ENCODE peak calls at places on chromosomes 3 and 15, in ten cellular contexts. G is activated gamma-delta T cell treated with Interleukin-2 at 50 U/mL for 16 hours; D is astrocyte of the spinal cord; F is CD8-positive, alpha-beta T cell; X is GM23248; W is AG04450; K is NCI-H1092 treated with DMSO at 0.1 percent for 48 hours; O is stimulated activated CD4-positive, alpha-beta T cell treated with anti-CD3 and anti-CD28 coated beads, TNF-alpha, amount 100 ng/mL, for 24 hours; R is breast epithelium; P is GM12891. Z is an unnamed sample.

GRCh38 chr3:150798122-150798618 is 35.2 kb upstream of the SIAH2 start:
- DNase-seq in G (no peak), D (peak; percentile 42), F (no peak), X (no peak), W (no peak), K (no peak), O (no peak), R (no peak), P (no peak), Z (no peak)

GRCh38 chr3:156533205-156533604 is 21.7 kb downstream of the SSR3 start:
- DNase-seq in G (no peak), D (peak; percentile 48), F (no peak), X (no peak), W (no peak), K (no peak), O (no peak), R (no peak), P (no peak), Z (peak; percentile 54)

GRCh38 chr15:66720206-66721010 is 18.4 kb downstream of the SMAD6 start:
- DNase-seq in G (no peak), D (peak; percentile 84), F (no peak), X (peak; percentile 97), W (no peak), K (no peak), O (no peak), R (no peak), P (no peak), Z (peak; percentile 51)

GRCh38 chr15:82570721-82571519 is 30.7 kb upstream of the RPS17 start:
- DNase-seq in G (no peak), D (peak; percentile 29), F (no peak), X (peak; percentile 84), W (no peak), K (no peak), O (no peak), R (no peak), P (no peak), Z (no peak)

GRCh38 chr3:50264964-50265485 is 3.9 kb upstream of the SEMA3B start:
- DNase-seq in G (no peak), D (no peak), F (no peak), X (no peak), W (no peak), K (no peak), O (no peak), R (no peak), P (no peak), Z (no peak)

GRCh38 chr3:100737334-100737733 is 28.0 kb downstream of the TFG start:
- DNase-seq in G (no peak), D (peak; percentile 34), F (no peak), X (peak; percentile 56), W (no peak), K (no peak), O (no peak), R (no peak), P (no peak), Z (peak; percentile 6)

GRCh38 chr3:160454995-160455394 is 5.4 kb upstream of the TRIM59 start:
- DNase-seq in G (no peak), D (no peak), F (no peak), X (no peak), W (no peak), K (peak; percentile 48), O (no peak), R (no peak), P (no peak), Z (no peak)

GRCh38 chr15:96234109-96234892 is 96.2 kb upstream of the NR2F2 start:
- DNase-seq in G (no peak), D (no peak), F (no peak), X (peak; percentile 88), W (no peak), K (no peak), O (no peak), R (no peak), P (no peak), Z (no peak)

GRCh38 chr3:188385295-188385694 is 231.3 kb downstream of the LPP start:
- DNase-seq in G (no peak), D (no peak), F (no peak), X (no peak), W (no peak), K (no peak), O (no peak), R (no peak), P (no peak), Z (no peak)

GRCh38 chr15:75672646-75673425 is 25.1 kb downstream of the SNX33 start:
- DNase-seq in G (no peak), D (peak; percentile 77), F (no peak), X (peak; percentile 63), W (peak; percentile 56), K (no peak), O (no peak), R (no peak), P (no peak), Z (peak; percentile 91)

GRCh38 chr15:77104155-77104554 is 33.2 kb upstream of the TSPAN3 start:
- DNase-seq in G (no peak), D (peak; percentile 17), F (no peak), X (peak; percentile 86), W (no peak), K (no peak), O (no peak), R (no peak), P (no peak), Z (no peak)

GRCh38 chr3:137110392-137110996 is 152.7 kb downstream of the IL20RB start:
- DNase-seq in G (no peak), D (peak; percentile 26), F (no peak), X (peak; percentile 57), W (no peak), K (peak; percentile 34), O (no peak), R (no peak), P (no peak), Z (peak; percentile 34)

GRCh38 chr15:74723754-74724334 is 1.5 kb downstream of the CYP1A1 start:
- DNase-seq in G (no peak), D (peak; percentile 54), F (no peak), X (peak; percentile 58), W (no peak), K (peak; percentile 28), O (no peak), R (no peak), P (peak; percentile 48), Z (peak; percentile 38)

GRCh38 chr3:25090869-25091453 is 337.1 kb upstream of the RARB start:
- DNase-seq in G (no peak), D (no peak), F (no peak), X (no peak), W (no peak), K (no peak), O (no peak), R (no peak), P (no peak), Z (no peak)

GRCh38 chr3:176469694-176470205 is 727.5 kb downstream of the TBL1XR1 start:
- DNase-seq in G (no peak), D (peak; percentile 2), F (no peak), X (peak; percentile 2), W (no peak), K (no peak), O (no peak), R (no peak), P (no peak), Z (peak; percentile 0)

GRCh38 chr3:60366491-60366890 is 884.8 kb downstream of the FHIT start:
- DNase-seq in G (no peak), D (peak; percentile 34), F (no peak), X (no peak), W (no peak), K (no peak), O (no peak), R (no peak), P (no peak), Z (peak; percentile 53)

GRCh38 chr15:101127503-101128076 is 124.3 kb downstream of the CHSY1 start:
- DNase-seq in G (peak; percentile 21), D (peak; percentile 99), F (peak; percentile 32), X (peak; percentile 96), W (peak; percentile 85), K (peak; percentile 90), O (peak; percentile 36), R (peak; percentile 60), P (no peak), Z (peak; percentile 95)

GRCh38 chr15:69758810-69759410 is 306.3 kb downstream of the RPLP1 start:
- DNase-seq in G (peak; percentile 89), D (peak; percentile 33), F (peak; percentile 96), X (peak; percentile 22), W (no peak), K (no peak), O (peak; percentile 81), R (no peak), P (peak; percentile 37), Z (peak; percentile 84)

GRCh38 chr3:112338727-112339056 is 5.7 kb downstream of the CD200 start:
- DNase-seq in G (no peak), D (no peak), F (no peak), X (no peak), W (no peak), K (no peak), O (no peak), R (no peak), P (no peak), Z (no peak)